ENCODE peak calls at places on chromosomes 11 and 22, in nine cellular contexts. Q is stomach; N is stromal cell of bone marrow; H is MM.1S; J is HEK293T; R is AML-193; U is pons; I is activated CD4-positive, alpha-beta T cell treated with anti-CD3 and anti-CD28 coated beads for 4 hours; D is AG08395. A is an unnamed sample.

GRCh38 chr11:119752946-119753345 is 23.9 kb upstream of the NECTIN1 start:
- DNase-seq in I (no peak), N (no peak), U (no peak), D (no peak), Q (no peak), R (no peak), J (no peak), H (no peak), A (no peak)

GRCh38 chr22:44566911-44567310 is 68.9 kb upstream of the RTL6 start:
- DNase-seq in D (no peak), Q (no peak), J (no peak), U (no peak), I (no peak), H (no peak), N (no peak), R (no peak), A (peak)

GRCh38 chr22:41818596-41818995 is 14.3 kb upstream of the SREBF2 start:
- DNase-seq in H (no peak), J (no peak), Q (no peak), N (no peak), R (no peak), U (no peak), D (no peak), I (no peak), A (no peak)

GRCh38 chr22:33326540-33327295 is 268.5 kb upstream of the SYN3 start:
- DNase-seq in H (no peak), U (no peak), J (no peak), Q (no peak), I (no peak), N (no peak), D (peak), R (no peak), A (no peak)

GRCh38 chr11:111676878-111677585 is 74.8 kb downstream of the SIK2 start:
- DNase-seq in J (no peak), U (no peak), H (no peak), R (no peak), Q (no peak), N (no peak), D (peak), I (no peak), A (no peak)

GRCh38 chr11:86067230-86068137 is 1.4 kb downstream of the PICALM start:
- DNase-seq in J (no peak), Q (no peak), N (no peak), H (peak), U (peak), D (no peak), I (no peak), R (peak), A (no peak)

GRCh38 chr22:32587449-32587848 is 112.8 kb downstream of the FBXO7 start:
- DNase-seq in I (no peak), U (no peak), J (no peak), H (no peak), R (no peak), D (no peak), N (peak), Q (no peak), A (peak)

GRCh38 chr11:36164522-36165250 is 124.5 kb downstream of the COMMD9 start:
- DNase-seq in R (no peak), Q (no peak), J (no peak), N (no peak), I (no peak), D (no peak), H (no peak), U (no peak), A (no peak)

GRCh38 chr11:2691991-2692841 is 7.6 kb downstream of the KCNQ1OT1 start:
- DNase-seq in H (no peak), I (no peak), Q (no peak), N (no peak), U (no peak), D (no peak), J (peak), R (no peak), A (no peak)

GRCh38 chr11:24747275-24748251 is 250.7 kb downstream of the LUZP2 start:
- DNase-seq in H (peak), J (no peak), U (no peak), N (no peak), R (no peak), I (no peak), Q (no peak), D (no peak), A (no peak)

GRCh38 chr11:116930586-116930985 is 93.2 kb upstream of the APOA1 start:
- DNase-seq in D (no peak), Q (no peak), H (peak), N (no peak), I (no peak), J (no peak), U (no peak), R (no peak), A (no peak)

GRCh38 chr11:2276280-2276998 is 6.1 kb upstream of the ASCL2 start:
- DNase-seq in I (no peak), U (no peak), N (no peak), Q (no peak), R (no peak), D (no peak), J (no peak), H (no peak), A (no peak)

GRCh38 chr11:96614846-96615245 is 225.0 kb downstream of the JRKL start:
- DNase-seq in H (no peak), I (no peak), D (no peak), Q (no peak), R (no peak), J (no peak), N (no peak), U (no peak), A (no peak)

GRCh38 chr11:116513278-116513823 is 259.4 kb downstream of the BUD13 start:
- DNase-seq in J (no peak), Q (no peak), N (no peak), R (no peak), U (no peak), D (no peak), I (no peak), H (no peak), A (no peak)

GRCh38 chr11:86696004-86696403 is 23.6 kb upstream of the ME3 start:
- DNase-seq in I (no peak), D (peak), R (no peak), N (peak), H (no peak), Q (no peak), U (no peak), J (no peak), A (no peak)

GRCh38 chr22:39243443-39244072 is 1.2 kb downstream of the PDGFB start:
- DNase-seq in N (no peak), Q (no peak), J (no peak), H (peak), I (no peak), U (no peak), R (no peak), D (no peak), A (no peak)